ENCODE peak calls at places on chromosomes 13 and 19, in five cellular contexts. One of them, this sample, is unnamed. For H3K4me1, the result is how much of the 10 kb centered on the place peaks cover.

GRCh38 chr19:50777830-50778303 is 7.6 kb downstream of the GPR32 start:
- DNase-seq in naive thymus-derived CD4-positive, alpha-beta T cell: no peak
- DNase-seq in heart right ventricle: no peak
- DNase-seq in Peyer's patch: no peak
- DNase-seq in MM.1S: no peak
- DNase-seq in this sample: no peak

GRCh38 chr19:38506723-38507550 is 73.4 kb downstream of the RYR1 start:
- DNase-seq in naive thymus-derived CD4-positive, alpha-beta T cell: peak
- DNase-seq in heart right ventricle: peak
- DNase-seq in Peyer's patch: peak
- DNase-seq in MM.1S: peak
- DNase-seq in this sample: peak

GRCh38 chr13:47564041-47564440 is 437.0 kb downstream of the SUCLA2 start:
- DNase-seq in naive thymus-derived CD4-positive, alpha-beta T cell: no peak
- DNase-seq in heart right ventricle: no peak
- DNase-seq in Peyer's patch: no peak
- DNase-seq in MM.1S: no peak
- DNase-seq in this sample: no peak

GRCh38 chr13:92196566-92197256 is 798.3 kb downstream of the GPC5 start:
- DNase-seq in naive thymus-derived CD4-positive, alpha-beta T cell: no peak
- DNase-seq in heart right ventricle: no peak
- DNase-seq in Peyer's patch: no peak
- DNase-seq in MM.1S: no peak
- DNase-seq in this sample: no peak

GRCh38 chr13:77522444-77522843 is 13.1 kb upstream of the SCEL start:
- DNase-seq in naive thymus-derived CD4-positive, alpha-beta T cell: no peak
- DNase-seq in heart right ventricle: no peak
- DNase-seq in Peyer's patch: no peak
- DNase-seq in MM.1S: no peak
- DNase-seq in this sample: no peak

GRCh38 chr13:30111810-30112209 is 195.5 kb downstream of the KATNAL1 start:
- DNase-seq in naive thymus-derived CD4-positive, alpha-beta T cell: no peak
- DNase-seq in heart right ventricle: no peak
- DNase-seq in Peyer's patch: no peak
- DNase-seq in MM.1S: no peak
- DNase-seq in this sample: no peak

GRCh38 chr19:47266401-47266885 is 8.2 kb upstream of the INAFM1 start:
- DNase-seq in naive thymus-derived CD4-positive, alpha-beta T cell: no peak
- DNase-seq in heart right ventricle: no peak
- DNase-seq in Peyer's patch: no peak
- DNase-seq in MM.1S: no peak
- DNase-seq in this sample: no peak

GRCh38 chr19:18607222-18608101 is 863 bp upstream of the CRLF1 start:
- DNase-seq in naive thymus-derived CD4-positive, alpha-beta T cell: no peak
- DNase-seq in heart right ventricle: no peak
- DNase-seq in Peyer's patch: no peak
- DNase-seq in MM.1S: no peak
- DNase-seq in this sample: no peak

GRCh38 chr13:46100191-46100877 is 4.5 kb downstream of the CPB2 start:
- DNase-seq in naive thymus-derived CD4-positive, alpha-beta T cell: no peak
- DNase-seq in heart right ventricle: no peak
- DNase-seq in Peyer's patch: no peak
- DNase-seq in MM.1S: no peak
- DNase-seq in this sample: no peak

GRCh38 chr19:17946965-17947784 is 14.4 kb downstream of the CCDC124 start:
- DNase-seq in naive thymus-derived CD4-positive, alpha-beta T cell: no peak
- DNase-seq in heart right ventricle: no peak
- DNase-seq in Peyer's patch: peak
- DNase-seq in MM.1S: peak
- DNase-seq in this sample: no peak

GRCh38 chr19:4007836-4008539 is 452 bp downstream of the PIAS4 start:
- DNase-seq in naive thymus-derived CD4-positive, alpha-beta T cell: no peak
- DNase-seq in heart right ventricle: no peak
- DNase-seq in Peyer's patch: no peak
- DNase-seq in MM.1S: peak
- DNase-seq in this sample: no peak

GRCh38 chr13:30908416-30908980 is 2.4 kb downstream of the MEDAG start:
- DNase-seq in naive thymus-derived CD4-positive, alpha-beta T cell: no peak
- DNase-seq in heart right ventricle: peak
- DNase-seq in Peyer's patch: no peak
- DNase-seq in MM.1S: no peak
- DNase-seq in this sample: peak

GRCh38 chr13:109672545-109672944 is 113.8 kb downstream of the IRS2 start:
- DNase-seq in naive thymus-derived CD4-positive, alpha-beta T cell: no peak
- DNase-seq in heart right ventricle: no peak
- DNase-seq in Peyer's patch: no peak
- DNase-seq in MM.1S: no peak
- DNase-seq in this sample: no peak

GRCh38 chr13:22903925-22904324 is 276.9 kb upstream of the SGCG start:
- DNase-seq in naive thymus-derived CD4-positive, alpha-beta T cell: no peak
- DNase-seq in heart right ventricle: no peak
- DNase-seq in Peyer's patch: no peak
- DNase-seq in MM.1S: peak
- DNase-seq in this sample: no peak
- H3K4me1 ChIP-seq in naive thymus-derived CD4-positive, alpha-beta T cell: under half
- H3K4me1 ChIP-seq in heart right ventricle: under half
- H3K4me1 ChIP-seq in Peyer's patch: under half
- H3K4me1 ChIP-seq in MM.1S: under half
- H3K4me1 ChIP-seq in this sample: under half

GRCh38 chr13:113489171-113489548 is 1.4 kb downstream of the DCUN1D2 start:
- DNase-seq in naive thymus-derived CD4-positive, alpha-beta T cell: no peak
- DNase-seq in heart right ventricle: no peak
- DNase-seq in Peyer's patch: no peak
- DNase-seq in MM.1S: no peak
- DNase-seq in this sample: no peak
- H3K4me1 ChIP-seq in naive thymus-derived CD4-positive, alpha-beta T cell: under half
- H3K4me1 ChIP-seq in heart right ventricle: under half
- H3K4me1 ChIP-seq in Peyer's patch: under half
- H3K4me1 ChIP-seq in MM.1S: under half
- H3K4me1 ChIP-seq in this sample: under half

GRCh38 chr19:45125975-45126493 is 33.1 kb downstream of the PPP1R37 start:
- DNase-seq in naive thymus-derived CD4-positive, alpha-beta T cell: peak
- DNase-seq in heart right ventricle: peak
- DNase-seq in Peyer's patch: peak
- DNase-seq in MM.1S: peak
- DNase-seq in this sample: peak

GRCh38 chr19:45128109-45128508 is 32.7 kb downstream of the NKPD1 start:
- DNase-seq in naive thymus-derived CD4-positive, alpha-beta T cell: no peak
- DNase-seq in heart right ventricle: no peak
- DNase-seq in Peyer's patch: no peak
- DNase-seq in MM.1S: no peak
- DNase-seq in this sample: no peak

GRCh38 chr19:45125360-45125759 is 32.4 kb downstream of the PPP1R37 start:
- DNase-seq in naive thymus-derived CD4-positive, alpha-beta T cell: no peak
- DNase-seq in heart right ventricle: no peak
- DNase-seq in Peyer's patch: no peak
- DNase-seq in MM.1S: no peak
- DNase-seq in this sample: no peak

GRCh38 chr19:45128806-45129205 is 32.0 kb downstream of the NKPD1 start:
- DNase-seq in naive thymus-derived CD4-positive, alpha-beta T cell: no peak
- DNase-seq in heart right ventricle: no peak
- DNase-seq in Peyer's patch: no peak
- DNase-seq in MM.1S: no peak
- DNase-seq in this sample: no peak

GRCh38 chr19:45126654-45127053 is 33.7 kb downstream of the PPP1R37 start:
- DNase-seq in naive thymus-derived CD4-positive, alpha-beta T cell: no peak
- DNase-seq in heart right ventricle: no peak
- DNase-seq in Peyer's patch: no peak
- DNase-seq in MM.1S: no peak
- DNase-seq in this sample: no peak
- H3K4me1 ChIP-seq in naive thymus-derived CD4-positive, alpha-beta T cell: under half
- H3K4me1 ChIP-seq in heart right ventricle: under half
- H3K4me1 ChIP-seq in Peyer's patch: under half
- H3K4me1 ChIP-seq in MM.1S: under half
- H3K4me1 ChIP-seq in this sample: under half

GRCh38 chr19:43674630-43674982 is 4.6 kb upstream of the PLAUR start:
- DNase-seq in naive thymus-derived CD4-positive, alpha-beta T cell: no peak
- DNase-seq in heart right ventricle: no peak
- DNase-seq in Peyer's patch: no peak
- DNase-seq in MM.1S: no peak
- DNase-seq in this sample: no peak
- H3K4me1 ChIP-seq in naive thymus-derived CD4-positive, alpha-beta T cell: under half
- H3K4me1 ChIP-seq in heart right ventricle: under half
- H3K4me1 ChIP-seq in Peyer's patch: under half
- H3K4me1 ChIP-seq in MM.1S: under half
- H3K4me1 ChIP-seq in this sample: under half

GRCh38 chr19:39996811-39997594 is at the start of gene ZNF546:
- DNase-seq in naive thymus-derived CD4-positive, alpha-beta T cell: peak
- DNase-seq in heart right ventricle: peak
- DNase-seq in Peyer's patch: peak
- DNase-seq in MM.1S: peak
- DNase-seq in this sample: peak
- H3K4me1 ChIP-seq in naive thymus-derived CD4-positive, alpha-beta T cell: under half
- H3K4me1 ChIP-seq in heart right ventricle: under half
- H3K4me1 ChIP-seq in Peyer's patch: under half
- H3K4me1 ChIP-seq in MM.1S: under half
- H3K4me1 ChIP-seq in this sample: under half

GRCh38 chr13:33281951-33282595 is 3.5 kb downstream of the STARD13 start:
- DNase-seq in naive thymus-derived CD4-positive, alpha-beta T cell: no peak
- DNase-seq in heart right ventricle: no peak
- DNase-seq in Peyer's patch: no peak
- DNase-seq in MM.1S: no peak
- DNase-seq in this sample: no peak
- H3K4me1 ChIP-seq in naive thymus-derived CD4-positive, alpha-beta T cell: under half
- H3K4me1 ChIP-seq in heart right ventricle: under half
- H3K4me1 ChIP-seq in Peyer's patch: under half
- H3K4me1 ChIP-seq in MM.1S: under half
- H3K4me1 ChIP-seq in this sample: under half

DNA sequence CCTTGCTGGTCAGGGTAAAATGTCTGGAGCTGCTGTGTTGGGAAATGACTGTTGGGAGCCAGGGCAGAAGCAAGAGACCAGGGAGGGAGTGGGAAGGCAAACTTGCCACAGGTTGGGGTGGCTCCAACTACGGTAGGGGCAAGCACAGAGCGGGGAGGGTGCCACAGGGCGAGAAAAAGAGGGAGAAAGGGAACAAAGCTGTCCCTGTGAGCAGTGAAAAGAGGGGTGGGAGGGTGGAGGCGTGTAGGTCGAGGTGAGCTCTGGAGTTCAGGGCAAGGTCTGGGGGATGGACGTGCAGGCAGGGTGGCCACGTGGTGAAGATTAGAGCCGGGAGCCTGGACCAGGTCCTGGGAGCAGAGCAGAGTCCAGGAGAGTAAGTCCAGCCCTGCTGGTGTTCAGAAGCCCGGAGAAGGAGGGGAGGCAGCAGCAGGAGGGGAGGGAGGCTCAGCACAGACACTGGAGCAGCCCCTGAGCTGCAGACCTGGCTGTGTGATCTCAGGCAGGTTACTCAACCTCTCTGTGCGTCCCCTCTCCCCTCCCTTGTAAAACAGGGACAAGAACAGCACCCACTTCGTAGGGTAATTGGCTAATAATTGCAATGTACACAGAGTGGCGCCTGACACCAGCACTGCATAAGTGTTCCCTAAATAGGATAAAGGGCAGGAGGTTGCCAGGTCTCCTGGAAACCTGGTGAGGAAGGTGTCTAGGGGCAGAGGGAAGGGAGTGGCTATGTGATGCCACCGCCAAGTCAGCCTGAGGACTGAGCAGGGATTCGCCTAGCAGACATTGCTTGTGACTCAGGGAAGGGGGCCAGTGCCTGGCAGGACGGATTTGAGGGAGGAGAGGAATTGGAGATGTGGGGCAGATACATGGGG is 3.2 kb upstream of the POLR2E start:
- DNase-seq in naive thymus-derived CD4-positive, alpha-beta T cell: no peak
- DNase-seq in heart right ventricle: peak
- DNase-seq in Peyer's patch: peak
- DNase-seq in MM.1S: no peak
- DNase-seq in this sample: no peak
- H3K4me1 ChIP-seq in naive thymus-derived CD4-positive, alpha-beta T cell: under half
- H3K4me1 ChIP-seq in heart right ventricle: half or more
- H3K4me1 ChIP-seq in Peyer's patch: under half
- H3K4me1 ChIP-seq in MM.1S: under half
- H3K4me1 ChIP-seq in this sample: half or more

DNA sequence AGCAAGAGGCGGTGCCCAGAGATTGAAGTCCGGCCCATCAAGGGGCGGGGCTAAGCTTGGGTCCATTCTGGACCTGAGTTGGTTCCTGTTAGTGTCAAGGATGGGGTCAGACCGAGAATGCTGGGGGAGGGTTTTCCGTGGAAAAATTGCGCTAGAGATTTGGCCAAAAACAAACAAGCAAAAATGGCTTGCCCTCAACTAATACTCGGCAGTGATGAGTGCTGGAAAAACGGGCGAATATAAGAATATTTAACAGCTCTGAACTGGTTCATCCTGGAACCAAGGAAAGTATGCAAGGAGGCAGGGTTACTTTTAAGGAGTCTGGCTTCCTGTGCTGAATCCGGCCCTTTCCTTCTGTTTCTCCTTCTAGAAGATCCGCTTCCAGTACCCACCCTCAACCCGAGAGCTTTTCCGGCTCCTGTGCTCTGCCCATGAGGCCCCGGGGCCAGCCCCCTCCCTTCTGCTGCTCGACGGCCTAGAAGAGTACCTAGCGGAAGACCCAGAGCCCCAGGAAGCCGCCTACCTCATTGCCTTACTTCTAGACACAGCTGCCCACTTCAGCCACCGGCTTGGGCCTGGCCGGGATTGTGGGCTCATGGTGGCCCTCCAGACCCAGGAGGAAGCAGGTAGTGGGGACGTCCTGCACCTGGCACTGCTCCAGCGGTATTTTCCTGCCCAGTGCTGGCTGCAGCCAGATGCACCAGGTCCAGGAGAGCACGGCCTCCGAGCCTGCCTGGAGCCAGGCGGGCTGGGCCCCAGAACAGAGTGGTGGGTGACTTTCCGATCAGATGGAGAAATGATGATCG is 880 bp downstream of the SWSAP1 start:
- DNase-seq in naive thymus-derived CD4-positive, alpha-beta T cell: peak
- DNase-seq in heart right ventricle: peak
- DNase-seq in Peyer's patch: peak
- DNase-seq in MM.1S: peak
- DNase-seq in this sample: peak
- H3K4me1 ChIP-seq in naive thymus-derived CD4-positive, alpha-beta T cell: under half
- H3K4me1 ChIP-seq in heart right ventricle: under half
- H3K4me1 ChIP-seq in Peyer's patch: under half
- H3K4me1 ChIP-seq in MM.1S: under half
- H3K4me1 ChIP-seq in this sample: under half

DNA sequence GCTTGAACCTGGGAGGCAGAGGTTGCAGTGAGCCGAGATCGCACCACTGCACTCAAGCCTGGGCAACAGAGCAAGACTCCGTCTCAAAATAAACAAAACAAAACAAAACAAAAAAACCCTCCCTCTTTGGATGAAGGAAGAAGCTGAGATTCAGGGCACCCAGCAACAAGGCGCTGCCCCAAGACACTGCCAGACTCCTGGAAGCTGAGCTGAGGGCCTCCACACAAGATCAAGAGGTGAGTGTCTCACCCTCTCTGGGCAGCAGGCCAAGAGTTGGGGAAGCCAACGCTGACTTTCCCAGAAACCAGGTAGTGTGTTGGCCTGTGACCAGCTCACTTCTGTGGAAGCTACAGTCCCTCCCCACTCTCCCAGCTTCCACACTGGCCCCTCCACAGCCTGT is 3.7 kb upstream of the TYROBP start:
- DNase-seq in naive thymus-derived CD4-positive, alpha-beta T cell: no peak
- DNase-seq in heart right ventricle: no peak
- DNase-seq in Peyer's patch: no peak
- DNase-seq in MM.1S: no peak
- DNase-seq in this sample: no peak
- H3K4me1 ChIP-seq in naive thymus-derived CD4-positive, alpha-beta T cell: under half
- H3K4me1 ChIP-seq in heart right ventricle: under half
- H3K4me1 ChIP-seq in Peyer's patch: under half
- H3K4me1 ChIP-seq in MM.1S: under half
- H3K4me1 ChIP-seq in this sample: under half